ENCODE peak calls at places on chromosomes 2 and 18, in seven cellular contexts. R is IMR-90, O is neuronal stem cell, M is H1, H is mesendoderm, Y is mesenchymal stem cell, Z is trophoblast cell. D is an unnamed sample.
A peak's percentile ranks its signal among the peaks of the same experiment; 100 is the strongest.

GRCh38 chr18:24544141-24544498 is 83.7 kb downstream of the HRH4 start:
- DNase-seq in M (no peak), Y (peak; percentile 28), H (peak; percentile 43), R (peak; percentile 40), Z (peak; percentile 60), O (peak; percentile 65), D (no peak)

GRCh38 chr2:222998459-222998858 is 53.5 kb upstream of the KCNE4 start:
- DNase-seq in Z (no peak), O (no peak), R (no peak), H (no peak), Y (no peak), M (no peak), D (no peak)

GRCh38 chr2:83368916-83369315 is 1090.2 kb downstream of the SUCLG1 start:
- DNase-seq in M (no peak), Z (peak; percentile 18), O (no peak), Y (no peak), R (no peak), H (no peak), D (no peak)

GRCh38 chr18:79421275-79421857 is 25.6 kb downstream of the NFATC1 start:
- DNase-seq in R (no peak), H (no peak), O (no peak), Z (no peak), Y (no peak), M (no peak), D (no peak)

GRCh38 chr2:222298311-222299150 is at the start of gene PAX3:
- DNase-seq in M (no peak), O (no peak), Y (no peak), R (no peak), Z (no peak), H (no peak), D (peak; percentile 86)

GRCh38 chr2:119795309-119796303 is 35.9 kb downstream of the PTPN4 start:
- DNase-seq in O (no peak), H (no peak), Y (no peak), M (no peak), R (no peak), Z (no peak), D (no peak)

GRCh38 chr2:85674417-85674816 is 6.4 kb upstream of the SFTPB start:
- DNase-seq in O (no peak), R (no peak), H (no peak), Y (no peak), M (no peak), Z (peak; percentile 69), D (no peak)

GRCh38 chr2:161414385-161415040 is 1.6 kb upstream of the TBR1 start:
- DNase-seq in H (peak; percentile 79), Y (peak; percentile 51), O (peak; percentile 63), Z (peak; percentile 55), M (no peak), R (peak; percentile 11), D (peak; percentile 67)

GRCh38 chr18:76482971-76483691 is 11.9 kb downstream of the ZNF516 start:
- DNase-seq in O (no peak), Z (no peak), R (no peak), Y (no peak), M (no peak), H (no peak), D (no peak)

GRCh38 chr2:55482186-55482945 is 37.2 kb upstream of the CFAP36 start:
- DNase-seq in Y (peak; percentile 68), R (peak; percentile 45), M (no peak), O (no peak), Z (no peak), H (peak; percentile 92), D (no peak)

GRCh38 chr18:64331419-64331818 is 182.5 kb upstream of the LINC00305 start:
- DNase-seq in R (no peak), H (no peak), Y (no peak), Z (no peak), M (no peak), O (no peak), D (no peak)

GRCh38 chr2:163205696-163206267 is 367.2 kb upstream of the KCNH7 start:
- DNase-seq in H (no peak), O (peak; percentile 51), M (no peak), Z (no peak), Y (no peak), R (no peak), D (no peak)

GRCh38 chr18:58788470-58788869 is 76.2 kb upstream of the ZNF532 start:
- DNase-seq in Y (no peak), Z (peak; percentile 18), M (no peak), H (peak; percentile 60), R (no peak), O (no peak), D (no peak)

GRCh38 chr18:58793361-58793760 is 71.3 kb upstream of the ZNF532 start:
- DNase-seq in M (no peak), R (peak; percentile 90), O (no peak), Z (peak; percentile 99), Y (peak; percentile 83), H (no peak), D (no peak)

GRCh38 chr18:58788971-58789797 is 75.5 kb upstream of the ZNF532 start:
- DNase-seq in H (peak; percentile 61), O (no peak), M (no peak), Z (no peak), R (peak; percentile 84), Y (peak; percentile 92), D (peak; percentile 64)

GRCh38 chr18:58789856-58790255 is 74.8 kb upstream of the ZNF532 start:
- DNase-seq in M (no peak), Y (peak; percentile 67), Z (no peak), O (no peak), H (no peak), R (no peak), D (no peak)

GRCh38 chr18:58792086-58792485 is 72.6 kb upstream of the ZNF532 start:
- DNase-seq in O (no peak), Y (no peak), M (no peak), R (no peak), Z (no peak), H (no peak), D (no peak)
- H3K9ac ChIP-seq in O (no peak overlapping the region), Y (no peak overlapping the region), M (no peak overlapping the region), R (no peak overlapping the region), Z (no peak overlapping the region), H (no peak overlapping the region), D (no peak overlapping the region)

GRCh38 chr2:227260041-227260440 is 65.0 kb upstream of the MFF start:
- DNase-seq in R (no peak), Y (no peak), O (no peak), M (no peak), Z (no peak), H (no peak), D (no peak)
- H2BK120ac ChIP-seq in R (no peak overlapping the region), Y (no peak overlapping the region), O (no peak overlapping the region), M (no peak overlapping the region), Z (no peak overlapping the region), H (no peak overlapping the region), D (no peak overlapping the region)

GRCh38 chr2:171416009-171416926 is 17.5 kb downstream of the METTL8 start:
- DNase-seq in Z (peak; percentile 91), M (peak; percentile 65), Y (peak; percentile 95), H (peak; percentile 93), O (peak; percentile 64), R (peak; percentile 98), D (peak; percentile 86)
- H3K9ac ChIP-seq in Z (peak overlapping the region; percentile 47), M (no peak overlapping the region), Y (peak overlapping the region; percentile 26), H (no peak overlapping the region), O (no peak overlapping the region), R (no peak overlapping the region), D (no peak overlapping the region)

DNA sequence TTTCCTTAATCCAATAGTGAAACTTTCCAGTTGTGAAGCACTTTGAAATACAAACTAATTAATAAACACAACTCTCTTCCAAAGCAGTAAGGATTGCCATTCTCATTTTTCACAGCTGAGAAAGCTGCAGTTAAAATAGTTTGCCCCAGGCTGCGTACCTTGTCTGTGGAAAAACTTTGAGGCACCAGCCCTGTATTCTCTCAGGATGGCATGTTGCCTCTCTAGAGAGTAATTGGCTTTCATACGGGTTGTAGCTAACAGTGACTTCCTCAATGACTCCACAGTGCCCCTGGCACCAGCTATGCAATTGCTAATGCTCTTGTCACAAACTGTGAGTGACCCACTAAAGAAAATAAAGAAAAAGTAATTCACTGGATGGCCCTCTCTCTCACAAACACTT is 345.7 kb downstream of the MTX2 start:
- DNase-seq in O (no peak), H (no peak), Y (no peak), R (no peak), Z (peak; percentile 80), M (no peak), D (no peak)
- H2BK120ac ChIP-seq in O (no peak overlapping the region), H (no peak overlapping the region), Y (no peak overlapping the region), R (no peak overlapping the region), Z (no peak overlapping the region), M (no peak overlapping the region), D (no peak overlapping the region)

GRCh38 chr18:23269931-23270330 is 134.6 kb downstream of the CABLES1 start:
- DNase-seq in Z (no peak), H (no peak), M (no peak), O (no peak), Y (no peak), R (no peak), D (no peak)

GRCh38 chr18:23266717-23267446 is 131.6 kb downstream of the CABLES1 start:
- DNase-seq in O (no peak), M (no peak), Y (no peak), R (no peak), Z (no peak), H (no peak), D (no peak)

GRCh38 chr18:23265691-23266399 is 130.6 kb downstream of the CABLES1 start:
- DNase-seq in M (no peak), Y (no peak), R (no peak), O (no peak), Z (peak; percentile 88), H (no peak), D (no peak)

GRCh38 chr18:23268641-23269040 is 133.4 kb downstream of the CABLES1 start:
- DNase-seq in H (no peak), O (no peak), Z (no peak), Y (no peak), M (no peak), R (no peak), D (no peak)

DNA sequence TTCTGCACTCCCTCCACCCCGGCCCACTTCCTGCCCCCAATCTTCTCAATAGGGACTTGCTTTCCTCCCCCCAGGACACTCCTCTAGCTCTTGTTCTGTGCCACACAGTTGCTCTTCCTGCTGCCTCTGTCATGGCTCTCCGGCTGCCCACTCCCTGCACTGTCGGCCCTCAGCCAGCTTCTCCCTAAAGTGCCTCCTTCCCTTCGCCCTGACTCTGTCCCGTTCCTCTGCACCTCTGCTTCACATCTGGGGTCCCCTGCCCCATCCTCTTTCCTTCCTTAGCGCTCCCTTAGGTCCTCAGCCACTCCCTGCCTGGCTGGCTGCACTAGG is 132.1 kb downstream of the CABLES1 start:
- DNase-seq in H (no peak), O (no peak), Z (no peak), R (no peak), M (no peak), Y (no peak), D (no peak)
- H3K9ac ChIP-seq in H (no peak overlapping the region), O (no peak overlapping the region), Z (no peak overlapping the region), R (no peak overlapping the region), M (no peak overlapping the region), Y (no peak overlapping the region), D (no peak overlapping the region)

GRCh38 chr2:171610824-171611223 is 76.4 kb upstream of the DYNC1I2 start:
- DNase-seq in Z (no peak), H (no peak), Y (no peak), M (no peak), O (no peak), R (no peak), D (no peak)
- H2BK120ac ChIP-seq in Z (no peak overlapping the region), H (no peak overlapping the region), Y (no peak overlapping the region), M (no peak overlapping the region), O (no peak overlapping the region), R (no peak overlapping the region), D (no peak overlapping the region)

D was measured in H9.